ENCODE peak calls at places on chromosomes 16 and 17, in nine cellular contexts. R is thoracic aorta; T is body of pancreas; A is CD4-positive, CD25-positive, alpha-beta regulatory T cell; E is mesenchymal stem cell; Z is pancreas; F is colonic mucosa; X is fibroblast of lung; M is stomach. L is an unnamed sample.

GRCh38 chr16:85810097-85810741 is 10.7 kb downstream of the COX4I1 start:
- DNase-seq in R (no peak), T (peak; percentile 76), A (no peak), E (no peak), Z (peak; percentile 72), F (no peak), X (no peak), M (no peak), L (no peak)

GRCh38 chr17:69669441-69670178 is 255.1 kb downstream of the MAP2K6 start:
- DNase-seq in R (no peak), T (no peak), A (no peak), E (no peak), Z (no peak), F (no peak), X (peak; percentile 62), M (no peak), L (peak; percentile 35)

GRCh38 chr17:45371414-45372324 is 54.8 kb upstream of the MAP3K14 start:
- DNase-seq in R (peak; percentile 36), T (peak; percentile 83), A (no peak), E (peak; percentile 94), Z (peak; percentile 83), F (peak; percentile 71), X (peak; percentile 98), M (peak; percentile 84), L (peak; percentile 98)

GRCh38 chr16:80583466-80583865 is 42.7 kb downstream of the DYNLRB2 start:
- DNase-seq in R (no peak), T (peak; percentile 25), A (no peak), E (no peak), Z (no peak), F (no peak), X (peak; percentile 90), M (no peak), L (peak; percentile 29)

GRCh38 chr17:37698132-37698615 is 46.7 kb downstream of the HNF1B start:
- DNase-seq in R (no peak), T (peak; percentile 35), A (no peak), E (peak; percentile 42), Z (no peak), F (no peak), X (peak; percentile 77), M (no peak), L (no peak)

GRCh38 chr17:67050476-67051154 is 6.3 kb downstream of the CACNG1 start:
- DNase-seq in R (no peak), T (no peak), A (no peak), E (no peak), Z (no peak), F (no peak), X (no peak), M (no peak), L (no peak)

GRCh38 chr17:70787721-70788120 is 618.4 kb downstream of the KCNJ2 start:
- DNase-seq in R (no peak), T (no peak), A (no peak), E (no peak), Z (no peak), F (no peak), X (peak; percentile 36), M (no peak), L (no peak)

GRCh38 chr16:29820730-29821662 is 734 bp downstream of the MVP start:
- DNase-seq in R (no peak), T (peak; percentile 78), A (peak; percentile 69), E (peak; percentile 23), Z (peak; percentile 71), F (peak; percentile 94), X (no peak), M (peak; percentile 86), L (peak; percentile 29)

GRCh38 chr17:76542984-76543383 is 3.1 kb downstream of the PRCD start:
- DNase-seq in R (no peak), T (no peak), A (no peak), E (no peak), Z (peak; percentile 9), F (no peak), X (no peak), M (no peak), L (no peak)

GRCh38 chr17:79936661-79937434 is 97.6 kb upstream of the CBX4 start:
- DNase-seq in R (no peak), T (no peak), A (no peak), E (no peak), Z (peak; percentile 23), F (no peak), X (no peak), M (no peak), L (no peak)

GRCh38 chr17:67246648-67247415 is 1.8 kb upstream of the HELZ start:
- DNase-seq in R (no peak), T (peak; percentile 51), A (peak; percentile 44), E (peak; percentile 67), Z (peak; percentile 51), F (peak; percentile 80), X (peak; percentile 73), M (peak; percentile 78), L (peak; percentile 93)

GRCh38 chr16:48353565-48354163 is 31.5 kb downstream of the SIAH1 start:
- DNase-seq in R (no peak), T (peak; percentile 77), A (peak; percentile 84), E (peak; percentile 86), Z (peak; percentile 40), F (peak; percentile 65), X (peak; percentile 60), M (peak; percentile 63), L (peak; percentile 65)

DNA sequence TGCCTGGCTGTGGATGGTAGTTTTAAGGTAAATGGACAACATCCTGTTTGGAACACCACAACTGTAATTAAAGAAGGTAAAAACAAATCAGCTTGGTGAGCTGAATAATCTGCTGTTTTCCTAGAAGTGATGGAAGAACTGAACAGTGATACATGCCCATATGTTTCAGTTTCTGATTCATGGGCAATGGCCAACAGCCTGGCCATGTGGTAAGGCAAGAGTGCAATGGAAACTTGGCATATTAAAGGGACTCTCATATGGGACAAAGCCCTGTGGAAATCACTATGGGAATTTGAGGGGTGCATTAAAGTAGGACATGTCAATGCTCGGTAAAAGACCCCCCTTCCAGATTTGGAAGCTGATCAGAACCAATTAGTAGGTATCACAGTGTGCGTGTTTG is 37.8 kb downstream of the IKZF3 start:
- DNase-seq in R (no peak), T (no peak), A (no peak), E (no peak), Z (no peak), F (no peak), X (no peak), M (no peak), L (no peak)
- H3K9me3 ChIP-seq in R (no peaks in the 10 kb centered on the region), T (peaks cover 15% of the 10 kb centered on the region), A (peaks cover 15% of the 10 kb centered on the region), E (peaks cover 13% of the 10 kb centered on the region), Z (no peaks in the 10 kb centered on the region), F (no peaks in the 10 kb centered on the region), X (no peaks in the 10 kb centered on the region), M (peaks cover 6% of the 10 kb centered on the region), L (peaks cover 9% of the 10 kb centered on the region)

GRCh38 chr16:55889518-55889917 is 14.3 kb upstream of the CES5A start:
- DNase-seq in R (no peak), T (no peak), A (no peak), E (no peak), Z (no peak), F (no peak), X (no peak), M (no peak), L (no peak)

GRCh38 chr16:55898592-55898991 is 23.4 kb upstream of the CES5A start:
- DNase-seq in R (no peak), T (no peak), A (no peak), E (no peak), Z (no peak), F (no peak), X (no peak), M (no peak), L (no peak)

DNA sequence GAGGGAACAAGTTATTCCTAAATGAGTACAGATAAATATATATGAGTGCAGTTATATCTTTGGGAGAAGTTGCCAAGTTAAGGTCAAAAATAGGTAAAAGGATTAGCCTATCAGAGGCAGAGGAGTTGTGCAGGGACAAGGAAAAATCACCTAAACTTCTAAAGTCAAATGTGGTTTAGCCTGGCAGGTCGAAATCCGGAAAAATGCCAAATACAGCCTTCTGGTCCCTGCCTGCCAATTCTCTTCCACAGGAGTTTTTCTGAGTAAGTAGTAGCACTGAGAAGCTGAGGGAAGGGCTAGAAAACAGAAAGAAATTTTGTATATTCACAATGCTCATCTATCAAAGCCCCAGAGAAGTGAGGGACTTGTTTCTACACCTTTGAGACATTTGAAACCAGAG is 17.6 kb upstream of the CES5A start:
- DNase-seq in R (no peak), T (no peak), A (no peak), E (no peak), Z (no peak), F (no peak), X (no peak), M (no peak), L (no peak)
- H3K9me3 ChIP-seq in R (peaks cover 3% of the 10 kb centered on the region), T (no peaks in the 10 kb centered on the region), A (peaks cover 7% of the 10 kb centered on the region), E (peaks cover 21% of the 10 kb centered on the region), Z (no peaks in the 10 kb centered on the region), F (no peaks in the 10 kb centered on the region), X (no peaks in the 10 kb centered on the region), M (peaks cover 3% of the 10 kb centered on the region), L (peaks cover 2% of the 10 kb centered on the region)

DNA sequence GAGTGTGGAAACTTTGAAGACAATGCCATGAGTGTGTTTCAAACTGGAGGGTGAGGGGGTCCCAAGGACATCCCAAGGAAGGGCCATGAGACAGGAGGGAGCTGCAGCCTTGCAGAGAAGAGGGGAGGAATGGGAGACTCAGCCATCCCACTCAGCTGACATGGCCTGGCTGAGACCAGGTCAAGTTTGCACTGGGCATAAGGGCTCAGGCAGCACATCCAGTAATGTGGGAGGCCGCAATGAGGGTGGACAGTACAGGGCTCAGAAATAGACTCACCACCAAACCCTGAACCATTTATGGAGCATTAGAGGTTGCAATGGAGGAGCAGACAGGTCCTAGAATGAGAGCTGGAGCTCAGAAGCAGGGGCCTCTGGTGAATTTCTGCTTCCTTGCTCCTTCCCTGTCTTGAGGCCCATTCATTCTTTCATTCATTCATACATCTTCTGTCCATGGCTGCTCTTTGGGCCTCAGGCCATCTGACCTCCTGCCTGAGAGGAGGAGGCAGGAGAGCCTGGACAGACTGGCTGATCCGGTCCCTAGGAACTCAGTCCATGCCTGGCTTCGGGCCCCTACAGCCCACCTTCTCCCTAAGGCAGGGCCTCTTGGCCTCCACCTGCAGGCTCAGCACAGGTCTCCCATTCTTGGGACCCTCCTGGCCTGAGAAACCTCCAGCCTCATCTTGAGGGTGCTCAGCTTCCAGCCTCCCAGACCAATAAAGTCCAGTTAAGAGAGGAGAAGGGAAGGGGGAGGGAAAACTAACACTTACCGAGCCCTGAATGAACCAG is 70.5 kb upstream of the CDH5 start:
- DNase-seq in R (no peak), T (no peak), A (no peak), E (no peak), Z (no peak), F (no peak), X (no peak), M (peak; percentile 10), L (peak; percentile 91)
- H3K9me3 ChIP-seq in R (no peaks in the 10 kb centered on the region), T (no peaks in the 10 kb centered on the region), A (no peaks in the 10 kb centered on the region), E (no peaks in the 10 kb centered on the region), Z (no peaks in the 10 kb centered on the region), F (no peaks in the 10 kb centered on the region), X (no peaks in the 10 kb centered on the region), M (no peaks in the 10 kb centered on the region), L (peaks cover 3% of the 10 kb centered on the region)

GRCh38 chr16:35187665-35188225 is 1728.3 kb downstream of the TP53TG3F start:
- DNase-seq in R (no peak), T (no peak), A (no peak), E (no peak), Z (no peak), F (no peak), X (no peak), M (no peak), L (no peak)
- H3K9me3 ChIP-seq in R (no peaks in the 10 kb centered on the region), T (no peaks in the 10 kb centered on the region), A (no peaks in the 10 kb centered on the region), E (no peaks in the 10 kb centered on the region), Z (no peaks in the 10 kb centered on the region), F (no peaks in the 10 kb centered on the region), X (no peaks in the 10 kb centered on the region), M (no peaks in the 10 kb centered on the region), L (peaks cover 53% of the 10 kb centered on the region)

GRCh38 chr17:41111151-41111885 is 6.1 kb downstream of the KRTAP4-9 start:
- DNase-seq in R (no peak), T (no peak), A (no peak), E (no peak), Z (no peak), F (no peak), X (no peak), M (no peak), L (no peak)
- H3K9me3 ChIP-seq in R (no peaks in the 10 kb centered on the region), T (no peaks in the 10 kb centered on the region), A (peaks cover 5% of the 10 kb centered on the region), E (peaks cover 4% of the 10 kb centered on the region), Z (no peaks in the 10 kb centered on the region), F (no peaks in the 10 kb centered on the region), X (no peaks in the 10 kb centered on the region), M (no peaks in the 10 kb centered on the region), L (peaks cover 4% of the 10 kb centered on the region)